ENCODE peak calls at places on chromosomes 16 and 17, in five cellular contexts. L is fibroblast of lung, I is tibial artery, B is hepatocyte, E is adrenal gland. Y is an unnamed sample.

GRCh38 chr16:1335996-1336395 is 2.6 kb downstream of the BAIAP3 start:
- DNase-seq in L (no peak), I (no peak), B (no peak), E (no peak), Y (no peak)

GRCh38 chr17:39611441-39612112 is 3.9 kb upstream of the NEUROD2 start:
- DNase-seq in L (no peak), I (no peak), B (no peak), E (no peak), Y (no peak)

GRCh38 chr17:76445697-76446448 is 7.1 kb downstream of the UBE2O start:
- DNase-seq in L (no peak), I (no peak), B (no peak), E (no peak), Y (no peak)

GRCh38 chr16:77445321-77445720 is 10.5 kb upstream of the ADAMTS18 start:
- DNase-seq in L (no peak), I (no peak), B (no peak), E (no peak), Y (no peak)

GRCh38 chr16:85227262-85227923 is 115.1 kb upstream of the CIBAR2 start:
- DNase-seq in L (no peak), I (no peak), B (no peak), E (no peak), Y (peak; percentile 58)

GRCh38 chr17:67068999-67069398 is 24.6 kb downstream of the CACNG1 start:
- DNase-seq in L (peak; percentile 2), I (no peak), B (no peak), E (no peak), Y (no peak)

GRCh38 chr17:39665642-39666221 is 583 bp downstream of the TCAP start:
- DNase-seq in L (no peak), I (no peak), B (no peak), E (no peak), Y (peak; percentile 51)

GRCh38 chr17:66560691-66561090 is 258.3 kb downstream of the PRKCA start:
- DNase-seq in L (no peak), I (no peak), B (no peak), E (no peak), Y (no peak)

GRCh38 chr17:64443086-64443760 is 5.7 kb upstream of the MILR1 start:
- DNase-seq in L (no peak), I (no peak), B (no peak), E (no peak), Y (no peak)

GRCh38 chr17:64442550-64442971 is 6.4 kb upstream of the MILR1 start:
- DNase-seq in L (no peak), I (no peak), B (no peak), E (no peak), Y (peak; percentile 50)

GRCh38 chr17:64441772-64442549 is 7.0 kb upstream of the MILR1 start:
- DNase-seq in L (peak; percentile 52), I (peak; percentile 58), B (no peak), E (peak; percentile 37), Y (peak; percentile 91)

DNA sequence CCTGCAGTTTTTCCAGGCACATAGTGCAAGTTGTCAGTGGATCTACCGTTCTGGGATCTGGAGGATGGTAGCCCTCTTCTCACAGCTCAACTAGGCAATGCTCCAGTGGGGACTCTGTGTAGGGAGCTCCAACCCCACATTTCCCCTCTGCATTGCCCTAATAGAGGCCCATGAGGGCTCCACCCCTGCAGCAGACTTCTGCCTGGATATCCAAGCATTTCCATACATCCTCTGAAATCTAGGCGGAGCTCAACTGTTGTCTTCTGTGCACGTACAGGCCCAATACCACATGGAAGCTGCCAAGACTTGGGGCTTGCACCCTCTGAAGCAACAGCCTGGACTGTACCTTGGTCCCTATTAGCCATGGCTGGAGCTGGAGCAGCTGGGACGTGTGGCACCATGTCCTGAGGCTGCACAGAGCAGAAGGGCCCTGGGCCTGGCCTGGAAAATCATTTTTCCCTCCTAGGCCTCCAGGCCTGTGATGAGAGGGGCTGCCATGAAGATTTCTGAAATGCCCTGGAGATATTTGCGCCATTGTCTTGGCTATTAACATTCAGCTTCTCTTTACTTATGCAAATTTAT is 10.9 kb upstream of the MILR1 start:
- DNase-seq in L (no peak), I (no peak), B (no peak), E (no peak), Y (no peak)
- H3K9me3 ChIP-seq in L (no peaks in the 10 kb centered on the region), I (no peaks in the 10 kb centered on the region), B (no peaks in the 10 kb centered on the region), E (no peaks in the 10 kb centered on the region), Y (peaks cover 21% of the 10 kb centered on the region)

DNA sequence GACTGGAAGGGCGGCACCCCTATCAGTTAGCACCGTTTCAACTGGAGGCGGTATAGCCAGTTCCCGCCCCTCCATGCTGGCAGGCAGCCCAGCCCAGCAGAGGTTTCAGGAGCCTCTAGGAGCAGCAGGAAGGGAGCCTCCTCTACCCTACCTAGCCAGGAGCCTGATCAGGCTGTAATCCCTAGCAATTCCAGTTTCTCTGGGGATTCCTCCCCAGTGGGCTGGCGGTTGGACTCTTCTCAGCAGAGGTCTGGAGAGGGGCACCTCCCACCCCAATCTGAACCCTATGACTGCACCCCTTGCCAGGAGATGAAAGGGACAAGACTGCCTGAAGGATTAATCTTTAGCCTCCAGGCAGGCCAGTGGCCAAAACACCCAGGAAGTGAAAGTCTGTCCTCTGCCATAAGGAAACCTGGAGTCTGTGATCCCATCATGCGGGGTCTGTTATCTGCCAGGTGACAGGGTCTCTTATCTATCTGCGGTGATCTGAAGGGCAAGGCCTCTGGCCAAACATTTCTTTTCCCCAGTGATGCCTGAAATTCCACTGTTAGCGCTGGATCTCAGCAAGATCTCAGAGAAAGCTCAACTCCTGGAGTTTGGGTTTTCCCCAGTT is 4.9 kb upstream of the CDH1 start:
- DNase-seq in L (no peak), I (no peak), B (peak; percentile 74), E (peak; percentile 19), Y (peak; percentile 62)
- H3K4me3 ChIP-seq in L (no peak overlapping the region), I (no peak overlapping the region), B (no peak overlapping the region), E (no peak overlapping the region), Y (no peak overlapping the region)

GRCh38 chr17:45146616-45147101 is 1.6 kb upstream of the HEXIM1 start:
- DNase-seq in L (peak; percentile 65), I (no peak), B (peak; percentile 74), E (peak; percentile 84), Y (no peak)

GRCh38 chr17:45146166-45146565 is 2.1 kb upstream of the HEXIM1 start:
- DNase-seq in L (no peak), I (no peak), B (no peak), E (peak; percentile 53), Y (no peak)

GRCh38 chr17:45148183-45149036 is at the start of gene HEXIM1:
- DNase-seq in L (peak; percentile 100), I (peak; percentile 99), B (peak; percentile 100), E (peak; percentile 100), Y (peak; percentile 100)

GRCh38 chr17:45147581-45148182 is 593 bp upstream of the HEXIM1 start:
- DNase-seq in L (peak; percentile 98), I (peak; percentile 77), B (peak; percentile 91), E (peak; percentile 84), Y (peak; percentile 93)

DNA sequence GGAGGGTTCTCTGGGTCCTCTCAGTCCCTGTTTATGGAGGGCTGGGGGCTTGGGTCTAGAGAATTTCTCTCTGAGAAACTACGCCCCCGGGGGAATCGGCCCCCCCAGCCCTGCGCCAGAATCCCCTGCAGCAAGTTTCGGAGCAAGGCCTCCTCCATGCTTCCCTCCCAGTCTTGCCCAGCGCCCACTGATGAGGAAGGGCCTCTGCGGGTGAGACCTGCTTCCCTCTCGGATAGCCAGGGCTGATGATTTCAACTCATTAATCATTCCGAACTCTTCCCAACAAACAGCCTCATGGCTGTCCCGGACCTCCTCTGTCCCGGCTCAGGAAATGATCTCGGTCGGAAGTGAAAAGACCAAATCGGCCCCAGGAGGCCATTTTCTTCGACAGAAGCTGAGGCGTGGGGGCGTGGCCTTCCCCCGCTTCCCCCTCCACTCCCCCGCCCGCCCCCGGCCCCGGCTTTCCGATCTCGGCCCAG is 1.1 kb upstream of the HEXIM1 start:
- DNase-seq in L (no peak), I (peak; percentile 75), B (peak; percentile 89), E (no peak), Y (peak; percentile 80)
- H3K4me1 ChIP-seq in L (peaks cover 11% of the 10 kb centered on the region), I (no peaks in the 10 kb centered on the region), B (peaks cover 32% of the 10 kb centered on the region), E (peaks cover 41% of the 10 kb centered on the region), Y (peaks cover 16% of the 10 kb centered on the region)

DNA sequence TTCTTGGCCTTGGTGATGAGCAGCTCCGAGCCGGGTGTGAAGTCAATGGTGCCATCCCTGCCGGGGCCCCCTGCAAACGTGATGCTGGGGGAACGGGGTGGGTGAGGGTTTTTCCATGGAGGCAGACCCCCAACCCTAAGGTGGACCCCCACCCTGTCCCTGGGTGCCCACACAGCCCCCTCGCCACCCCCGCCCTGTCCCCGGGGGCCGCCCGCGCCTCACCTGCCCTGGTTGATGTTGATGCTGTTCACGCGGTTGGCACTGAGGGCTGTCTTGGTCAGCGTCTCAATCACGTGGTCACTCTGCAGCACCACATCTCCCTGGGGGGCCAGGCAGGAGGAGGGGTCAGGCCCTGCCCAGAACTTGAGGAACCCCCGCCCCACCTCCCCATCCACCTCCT is 11.2 kb upstream of the CRK start:
- DNase-seq in L (no peak), I (no peak), B (no peak), E (no peak), Y (no peak)
- H3K9me3 ChIP-seq in L (no peaks in the 10 kb centered on the region), I (no peaks in the 10 kb centered on the region), B (no peaks in the 10 kb centered on the region), E (no peaks in the 10 kb centered on the region), Y (no peaks in the 10 kb centered on the region)

DNA sequence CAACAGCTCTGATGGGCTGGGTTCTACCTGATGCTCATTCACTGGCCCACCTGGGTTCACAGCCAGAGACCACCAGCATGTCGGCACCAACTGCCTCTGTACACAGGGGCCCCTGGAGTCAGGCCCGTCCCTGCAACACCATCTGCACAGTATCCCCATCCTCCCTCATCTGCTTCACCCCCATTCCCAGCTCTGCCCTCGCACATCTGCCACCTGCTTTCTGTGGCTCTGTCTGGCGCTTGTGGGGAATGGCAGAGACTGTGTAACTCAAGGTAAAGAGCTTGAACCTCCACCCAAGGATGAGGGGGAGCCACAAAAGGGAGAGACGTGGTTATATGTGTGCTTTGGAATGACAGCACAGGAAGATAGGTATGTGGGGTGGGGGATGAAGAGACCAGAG is 27.2 kb downstream of the SMPD3 start:
- DNase-seq in L (no peak), I (no peak), B (no peak), E (no peak), Y (no peak)
- H3K4me3 ChIP-seq in L (no peak overlapping the region), I (no peak overlapping the region), B (no peak overlapping the region), E (no peak overlapping the region), Y (no peak overlapping the region)

GRCh38 chr17:21039839-21040575 is 2.8 kb downstream of the USP22 start:
- DNase-seq in L (peak; percentile 48), I (no peak), B (peak; percentile 62), E (no peak), Y (peak; percentile 80)

GRCh38 chr17:21034350-21035235 is 8.2 kb downstream of the USP22 start:
- DNase-seq in L (peak; percentile 61), I (no peak), B (no peak), E (peak; percentile 63), Y (no peak)

GRCh38 chr17:21033350-21033749 is 9.5 kb downstream of the USP22 start:
- DNase-seq in L (peak; percentile 39), I (no peak), B (no peak), E (no peak), Y (no peak)

GRCh38 chr17:21036361-21036881 is 6.4 kb downstream of the USP22 start:
- DNase-seq in L (no peak), I (no peak), B (no peak), E (no peak), Y (peak; percentile 81)

GRCh38 chr17:21037117-21037803 is 5.6 kb downstream of the USP22 start:
- DNase-seq in L (no peak), I (no peak), B (no peak), E (no peak), Y (no peak)
- H3K4me1 ChIP-seq in L (peaks cover 22% of the 10 kb centered on the region), I (no peaks in the 10 kb centered on the region), B (peaks cover 63% of the 10 kb centered on the region), E (peaks cover 32% of the 10 kb centered on the region), Y (peaks cover 41% of the 10 kb centered on the region)

GRCh38 chr16:31842864-31843263 is 30.7 kb upstream of the ZNF267 start:
- DNase-seq in L (no peak), I (no peak), B (no peak), E (no peak), Y (no peak)
- H3K9me3 ChIP-seq in L (no peaks in the 10 kb centered on the region), I (peaks cover 5% of the 10 kb centered on the region), B (no peaks in the 10 kb centered on the region), E (no peaks in the 10 kb centered on the region), Y (no peaks in the 10 kb centered on the region)

Y was measured in SJCRH30.